ENCODE peak calls at places on chromosomes 2 and 18, in four cellular contexts. X, Z, J and K are unnamed samples. For H3K4me1 and H3K27me3, the result is how much of the 10 kb centered on the place peaks cover.

GRCh38 chr18:11591957-11592356 is 17.4 kb upstream of the SLC35G4 start:
- DNase-seq in X (no peak), Z (no peak), J (no peak), K (no peak)

GRCh38 chr18:2104620-2105462 is 466.5 kb downstream of the METTL4 start:
- DNase-seq in X (peak), Z (peak), J (peak), K (peak)

GRCh38 chr2:120108049-120108448 is 95.2 kb downstream of the EPB41L5 start:
- DNase-seq in X (no peak), Z (peak), J (no peak), K (no peak)

GRCh38 chr2:165682546-165682945 is 111.5 kb downstream of the GALNT3 start:
- DNase-seq in X (no peak), Z (no peak), J (no peak), K (no peak)

GRCh38 chr18:46343940-46344372 is 239.8 kb downstream of the HAUS1 start:
- DNase-seq in X (peak), Z (no peak), J (peak), K (no peak)

GRCh38 chr18:45562567-45563479 is 52.5 kb upstream of the SLC14A2 start:
- DNase-seq in X (no peak), Z (no peak), J (peak), K (peak)

GRCh38 chr2:222568866-222569265 is 87.0 kb downstream of the FARSB start:
- DNase-seq in X (no peak), Z (no peak), J (peak), K (peak)

GRCh38 chr18:58044370-58045264 is 591 bp downstream of the NEDD4L start:
- DNase-seq in X (peak), Z (peak), J (peak), K (peak)

GRCh38 chr2:42180300-42180699 is 11.1 kb downstream of the EML4 start:
- DNase-seq in X (no peak), Z (no peak), J (no peak), K (no peak)

GRCh38 chr2:33077841-33078240 is 131.1 kb downstream of the LTBP1 start:
- DNase-seq in X (no peak), Z (no peak), J (no peak), K (no peak)

GRCh38 chr2:102082591-102083586 is 59.7 kb upstream of the IL1R1 start:
- DNase-seq in X (no peak), Z (no peak), J (no peak), K (no peak)

GRCh38 chr18:79740741-79741700 is 56.7 kb upstream of the KCNG2 start:
- DNase-seq in X (no peak), Z (peak), J (no peak), K (no peak)

GRCh38 chr2:155525194-155525593 is 807.3 kb downstream of the NR4A2 start:
- DNase-seq in X (no peak), Z (no peak), J (no peak), K (no peak)

GRCh38 chr2:68031546-68032160 is 31.2 kb downstream of the C1D start:
- DNase-seq in X (no peak), Z (no peak), J (no peak), K (no peak)

GRCh38 chr2:120622886-120623753 is 112.5 kb upstream of the GLI2 start:
- DNase-seq in X (no peak), Z (no peak), J (no peak), K (no peak)

GRCh38 chr2:224884188-224884587 is 158.1 kb downstream of the DOCK10 start:
- DNase-seq in X (no peak), Z (peak), J (no peak), K (no peak)

GRCh38 chr2:139045524-139045923 is 265.3 kb upstream of the NXPH2 start:
- DNase-seq in X (peak), Z (no peak), J (no peak), K (no peak)

GRCh38 chr2:73172963-73173362 is 29.4 kb upstream of the NOTO start:
- DNase-seq in X (no peak), Z (no peak), J (no peak), K (no peak)

GRCh38 chr2:171824086-171824485 is 70.0 kb downstream of the SLC25A12 start:
- DNase-seq in X (no peak), Z (no peak), J (no peak), K (no peak)

GRCh38 chr2:55707751-55708150 is 14.1 kb upstream of the PNPT1 start:
- DNase-seq in X (no peak), Z (no peak), J (no peak), K (no peak)

GRCh38 chr2:179104736-179105135 is 54.8 kb upstream of the CCDC141 start:
- DNase-seq in X (no peak), Z (no peak), J (no peak), K (no peak)

GRCh38 chr2:139080244-139080643 is 300.1 kb upstream of the NXPH2 start:
- DNase-seq in X (no peak), Z (no peak), J (no peak), K (no peak)

GRCh38 chr2:59806486-59806885 is 747.0 kb downstream of the BCL11A start:
- DNase-seq in X (no peak), Z (no peak), J (no peak), K (no peak)

GRCh38 chr2:161905389-161906046 is 168.5 kb downstream of the DPP4 start:
- DNase-seq in X (no peak), Z (no peak), J (no peak), K (no peak)

GRCh38 chr2:53018830-53019425 is 748.7 kb upstream of the CHAC2 start:
- DNase-seq in X (no peak), Z (no peak), J (no peak), K (no peak)

GRCh38 chr2:129767346-129767745 is 212.1 kb upstream of the RAB6C start:
- DNase-seq in X (peak), Z (no peak), J (no peak), K (no peak)

GRCh38 chr2:151423760-151424159 is 14.1 kb downstream of the RIF1 start:
- DNase-seq in X (no peak), Z (no peak), J (no peak), K (no peak)

GRCh38 chr2:160367887-160368286 is 125.7 kb downstream of the RBMS1 start:
- DNase-seq in X (no peak), Z (no peak), J (peak), K (no peak)

GRCh38 chr2:160363961-160364733 is 129.5 kb downstream of the RBMS1 start:
- DNase-seq in X (no peak), Z (no peak), J (no peak), K (no peak)

GRCh38 chr2:160368988-160369935 is 124.3 kb downstream of the RBMS1 start:
- DNase-seq in X (no peak), Z (no peak), J (no peak), K (no peak)

GRCh38 chr2:160362521-160362920 is 131.1 kb downstream of the RBMS1 start:
- DNase-seq in X (no peak), Z (no peak), J (no peak), K (no peak)

DNA sequence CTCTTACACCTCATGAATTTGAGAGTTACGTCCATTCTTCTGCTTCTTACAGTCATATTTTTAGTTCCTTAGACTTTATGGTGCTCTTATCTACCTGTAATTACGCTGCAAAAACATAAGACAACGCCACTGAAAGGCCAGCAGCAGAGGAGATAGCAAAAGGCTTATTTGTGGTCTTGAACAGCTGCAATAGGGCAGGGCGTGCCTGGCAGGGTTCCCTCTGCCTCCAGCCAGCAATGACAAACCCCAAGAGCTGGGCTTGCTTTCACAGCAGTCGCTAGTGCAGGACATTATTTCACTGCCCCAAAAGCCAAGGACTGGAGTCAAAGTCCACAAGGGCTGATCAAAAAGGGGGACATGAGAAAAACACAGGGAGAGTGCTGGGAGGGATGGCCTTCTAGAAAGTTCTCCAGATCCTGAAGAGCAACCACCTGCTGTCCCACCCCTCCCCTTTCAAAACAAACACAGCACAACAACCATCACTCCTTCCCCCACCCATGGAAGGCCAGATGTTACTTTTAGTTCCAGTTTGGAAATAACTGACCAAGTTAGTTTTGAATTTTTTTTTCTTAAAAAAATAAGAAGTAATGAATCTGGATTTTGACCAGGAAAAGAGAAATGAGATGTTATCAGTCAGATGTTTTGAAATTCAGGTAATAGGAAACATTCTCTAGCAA is 127.8 kb downstream of the RBMS1 start:
- DNase-seq in X (no peak), Z (no peak), J (peak), K (peak)
- H3K4me1 ChIP-seq in X (under half), Z (under half), J (half or more), K (under half)

GRCh38 chr2:237097911-237098702 is 12.4 kb downstream of the COPS8 start:
- DNase-seq in X (no peak), Z (no peak), J (no peak), K (no peak)
- H3K27ac ChIP-seq in X (no peak), Z (no peak), J (peak), K (no peak)

GRCh38 chr2:63060079-63060482 is 9.5 kb downstream of the OTX1 start:
- DNase-seq in X (no peak), Z (no peak), J (no peak), K (no peak)
- H3K27me3 ChIP-seq in X (half or more), Z (under half), J (under half), K (under half)

DNA sequence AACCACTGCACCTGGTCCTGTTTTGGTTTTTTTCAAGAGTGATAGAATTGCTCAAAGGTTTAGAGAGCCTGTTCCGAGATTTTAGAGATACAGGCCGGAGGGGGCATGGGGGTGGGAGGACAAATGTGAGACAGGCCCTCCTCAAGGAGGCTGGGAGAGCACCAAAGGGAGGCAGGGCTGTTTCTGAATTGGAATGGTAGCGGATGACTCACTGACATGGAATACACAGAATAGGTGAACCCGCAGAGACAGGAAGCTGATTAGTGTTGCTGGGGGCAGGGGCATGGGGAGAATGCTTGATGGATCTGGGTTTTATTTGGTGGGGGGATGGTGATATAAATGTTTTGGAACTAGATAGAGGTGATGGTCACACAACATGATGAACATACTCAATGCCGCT is 111.0 kb upstream of the MGAT5 start:
- DNase-seq in X (no peak), Z (no peak), J (no peak), K (no peak)
- H3K4me1 ChIP-seq in X (under half), Z (under half), J (under half), K (under half)

GRCh38 chr2:216130346-216130951 is 21.3 kb downstream of the XRCC5 start:
- DNase-seq in X (no peak), Z (no peak), J (no peak), K (no peak)
- H3K27ac ChIP-seq in X (no peak), Z (peak), J (no peak), K (no peak)

GRCh38 chr2:8378016-8378810 is 303.6 kb upstream of the ID2 start:
- DNase-seq in X (no peak), Z (no peak), J (no peak), K (no peak)
- H3K27me3 ChIP-seq in X (under half), Z (under half), J (under half), K (under half)